ENCODE peak calls at places on chromosomes 3 and 15, in eight cellular contexts. One of them, this sample, is unnamed.

GRCh38 chr15:70643783-70644125 is 119.6 kb downstream of the UACA start:
- DNase-seq in transverse colon: no peak
- DNase-seq in skeletal muscle cell: no peak
- DNase-seq in HTR-8/SVneo: peak; percentile 65
- DNase-seq in HT1080: peak; percentile 54
- DNase-seq in T-helper 17 cell: no peak
- DNase-seq in naive thymus-derived CD8-positive, alpha-beta T cell: no peak
- DNase-seq in DMS79: no peak
- DNase-seq in this sample: no peak

GRCh38 chr15:78739996-78740903 is 71.0 kb downstream of the ADAMTS7 start:
- DNase-seq in transverse colon: peak; percentile 83
- DNase-seq in skeletal muscle cell: no peak
- DNase-seq in HTR-8/SVneo: no peak
- DNase-seq in HT1080: peak; percentile 66
- DNase-seq in T-helper 17 cell: no peak
- DNase-seq in naive thymus-derived CD8-positive, alpha-beta T cell: peak; percentile 71
- DNase-seq in DMS79: no peak
- DNase-seq in this sample: peak; percentile 37

GRCh38 chr15:52803543-52804306 is 13.6 kb upstream of the ONECUT1 start:
- DNase-seq in transverse colon: no peak
- DNase-seq in skeletal muscle cell: no peak
- DNase-seq in HTR-8/SVneo: no peak
- DNase-seq in HT1080: no peak
- DNase-seq in T-helper 17 cell: no peak
- DNase-seq in naive thymus-derived CD8-positive, alpha-beta T cell: no peak
- DNase-seq in DMS79: no peak
- DNase-seq in this sample: no peak

GRCh38 chr3:179260949-179261765 is 10.2 kb upstream of the KCNMB3 start:
- DNase-seq in transverse colon: peak; percentile 79
- DNase-seq in skeletal muscle cell: peak; percentile 17
- DNase-seq in HTR-8/SVneo: peak; percentile 83
- DNase-seq in HT1080: peak; percentile 33
- DNase-seq in T-helper 17 cell: peak; percentile 59
- DNase-seq in naive thymus-derived CD8-positive, alpha-beta T cell: peak; percentile 78
- DNase-seq in DMS79: peak; percentile 20
- DNase-seq in this sample: peak; percentile 52

GRCh38 chr3:112061152-112061551 is 25.0 kb upstream of the C3orf52 start:
- DNase-seq in transverse colon: no peak
- DNase-seq in skeletal muscle cell: no peak
- DNase-seq in HTR-8/SVneo: peak; percentile 30
- DNase-seq in HT1080: no peak
- DNase-seq in T-helper 17 cell: no peak
- DNase-seq in naive thymus-derived CD8-positive, alpha-beta T cell: no peak
- DNase-seq in DMS79: no peak
- DNase-seq in this sample: no peak

GRCh38 chr15:40436892-40437753 is 3.6 kb upstream of the BAHD1 start:
- DNase-seq in transverse colon: no peak
- DNase-seq in skeletal muscle cell: no peak
- DNase-seq in HTR-8/SVneo: no peak
- DNase-seq in HT1080: no peak
- DNase-seq in T-helper 17 cell: no peak
- DNase-seq in naive thymus-derived CD8-positive, alpha-beta T cell: no peak
- DNase-seq in DMS79: no peak
- DNase-seq in this sample: no peak

GRCh38 chr3:49616491-49616941 is 57.6 kb upstream of the APEH start:
- DNase-seq in transverse colon: no peak
- DNase-seq in skeletal muscle cell: peak; percentile 37
- DNase-seq in HTR-8/SVneo: no peak
- DNase-seq in HT1080: peak; percentile 29
- DNase-seq in T-helper 17 cell: no peak
- DNase-seq in naive thymus-derived CD8-positive, alpha-beta T cell: no peak
- DNase-seq in DMS79: no peak
- DNase-seq in this sample: no peak

GRCh38 chr3:43144811-43145490 is 39.1 kb upstream of the POMGNT2 start:
- DNase-seq in transverse colon: no peak
- DNase-seq in skeletal muscle cell: peak; percentile 60
- DNase-seq in HTR-8/SVneo: no peak
- DNase-seq in HT1080: peak; percentile 72
- DNase-seq in T-helper 17 cell: no peak
- DNase-seq in naive thymus-derived CD8-positive, alpha-beta T cell: no peak
- DNase-seq in DMS79: no peak
- DNase-seq in this sample: no peak

GRCh38 chr3:188272481-188273372 is 118.8 kb downstream of the LPP start:
- DNase-seq in transverse colon: no peak
- DNase-seq in skeletal muscle cell: no peak
- DNase-seq in HTR-8/SVneo: peak; percentile 54
- DNase-seq in HT1080: peak; percentile 92
- DNase-seq in T-helper 17 cell: no peak
- DNase-seq in naive thymus-derived CD8-positive, alpha-beta T cell: no peak
- DNase-seq in DMS79: no peak
- DNase-seq in this sample: no peak

GRCh38 chr3:128152419-128153155 is 694 bp upstream of the EEFSEC start:
- DNase-seq in transverse colon: no peak
- DNase-seq in skeletal muscle cell: no peak
- DNase-seq in HTR-8/SVneo: no peak
- DNase-seq in HT1080: peak; percentile 92
- DNase-seq in T-helper 17 cell: no peak
- DNase-seq in naive thymus-derived CD8-positive, alpha-beta T cell: no peak
- DNase-seq in DMS79: peak; percentile 51
- DNase-seq in this sample: no peak

GRCh38 chr3:72892081-72892763 is 4.4 kb downstream of the GXYLT2 start:
- DNase-seq in transverse colon: peak; percentile 27
- DNase-seq in skeletal muscle cell: peak; percentile 90
- DNase-seq in HTR-8/SVneo: no peak
- DNase-seq in HT1080: peak; percentile 74
- DNase-seq in T-helper 17 cell: no peak
- DNase-seq in naive thymus-derived CD8-positive, alpha-beta T cell: no peak
- DNase-seq in DMS79: no peak
- DNase-seq in this sample: no peak

GRCh38 chr15:40328176-40328575 is 4.7 kb downstream of the INAFM2 start:
- DNase-seq in transverse colon: no peak
- DNase-seq in skeletal muscle cell: no peak
- DNase-seq in HTR-8/SVneo: no peak
- DNase-seq in HT1080: no peak
- DNase-seq in T-helper 17 cell: no peak
- DNase-seq in naive thymus-derived CD8-positive, alpha-beta T cell: no peak
- DNase-seq in DMS79: no peak
- DNase-seq in this sample: no peak

GRCh38 chr15:41943543-41944312 is 28.6 kb downstream of the EHD4 start:
- DNase-seq in transverse colon: no peak
- DNase-seq in skeletal muscle cell: no peak
- DNase-seq in HTR-8/SVneo: no peak
- DNase-seq in HT1080: no peak
- DNase-seq in T-helper 17 cell: no peak
- DNase-seq in naive thymus-derived CD8-positive, alpha-beta T cell: no peak
- DNase-seq in DMS79: no peak
- DNase-seq in this sample: no peak

GRCh38 chr3:101995371-101996046 is 146.2 kb downstream of the NFKBIZ start:
- DNase-seq in transverse colon: no peak
- DNase-seq in skeletal muscle cell: peak; percentile 37
- DNase-seq in HTR-8/SVneo: peak; percentile 29
- DNase-seq in HT1080: peak; percentile 74
- DNase-seq in T-helper 17 cell: no peak
- DNase-seq in naive thymus-derived CD8-positive, alpha-beta T cell: no peak
- DNase-seq in DMS79: no peak
- DNase-seq in this sample: no peak

GRCh38 chr3:51242939-51243338 is 142.2 kb upstream of the MANF start:
- DNase-seq in transverse colon: no peak
- DNase-seq in skeletal muscle cell: no peak
- DNase-seq in HTR-8/SVneo: no peak
- DNase-seq in HT1080: no peak
- DNase-seq in T-helper 17 cell: no peak
- DNase-seq in naive thymus-derived CD8-positive, alpha-beta T cell: no peak
- DNase-seq in DMS79: no peak
- DNase-seq in this sample: no peak

GRCh38 chr3:119579366-119580147 is at the start of gene ADPRH:
- DNase-seq in transverse colon: peak; percentile 86
- DNase-seq in skeletal muscle cell: no peak
- DNase-seq in HTR-8/SVneo: peak; percentile 61
- DNase-seq in HT1080: no peak
- DNase-seq in T-helper 17 cell: peak; percentile 49
- DNase-seq in naive thymus-derived CD8-positive, alpha-beta T cell: no peak
- DNase-seq in DMS79: no peak
- DNase-seq in this sample: peak; percentile 27

GRCh38 chr3:188439080-188439479 is 285.1 kb downstream of the LPP start:
- DNase-seq in transverse colon: no peak
- DNase-seq in skeletal muscle cell: no peak
- DNase-seq in HTR-8/SVneo: no peak
- DNase-seq in HT1080: peak; percentile 43
- DNase-seq in T-helper 17 cell: no peak
- DNase-seq in naive thymus-derived CD8-positive, alpha-beta T cell: no peak
- DNase-seq in DMS79: no peak
- DNase-seq in this sample: no peak

GRCh38 chr3:12963184-12963868 is 109.9 kb downstream of the IQSEC1 start:
- DNase-seq in transverse colon: no peak
- DNase-seq in skeletal muscle cell: no peak
- DNase-seq in HTR-8/SVneo: no peak
- DNase-seq in HT1080: no peak
- DNase-seq in T-helper 17 cell: no peak
- DNase-seq in naive thymus-derived CD8-positive, alpha-beta T cell: no peak
- DNase-seq in DMS79: no peak
- DNase-seq in this sample: no peak

GRCh38 chr3:22308866-22309265 is 557.9 kb upstream of the ZNF385D start:
- DNase-seq in transverse colon: no peak
- DNase-seq in skeletal muscle cell: no peak
- DNase-seq in HTR-8/SVneo: no peak
- DNase-seq in HT1080: no peak
- DNase-seq in T-helper 17 cell: no peak
- DNase-seq in naive thymus-derived CD8-positive, alpha-beta T cell: no peak
- DNase-seq in DMS79: no peak
- DNase-seq in this sample: no peak

GRCh38 chr15:82532383-82532990 is 7.8 kb downstream of the RPS17 start:
- DNase-seq in transverse colon: no peak
- DNase-seq in skeletal muscle cell: no peak
- DNase-seq in HTR-8/SVneo: no peak
- DNase-seq in HT1080: no peak
- DNase-seq in T-helper 17 cell: no peak
- DNase-seq in naive thymus-derived CD8-positive, alpha-beta T cell: no peak
- DNase-seq in DMS79: no peak
- DNase-seq in this sample: no peak

GRCh38 chr3:140629351-140630137 is 48.3 kb upstream of the TRIM42 start:
- DNase-seq in transverse colon: no peak
- DNase-seq in skeletal muscle cell: peak; percentile 94
- DNase-seq in HTR-8/SVneo: peak; percentile 42
- DNase-seq in HT1080: peak; percentile 100
- DNase-seq in T-helper 17 cell: no peak
- DNase-seq in naive thymus-derived CD8-positive, alpha-beta T cell: no peak
- DNase-seq in DMS79: no peak
- DNase-seq in this sample: no peak

GRCh38 chr3:32313723-32314473 is 75.4 kb downstream of the CMTM8 start:
- DNase-seq in transverse colon: no peak
- DNase-seq in skeletal muscle cell: no peak
- DNase-seq in HTR-8/SVneo: peak; percentile 38
- DNase-seq in HT1080: peak; percentile 83
- DNase-seq in T-helper 17 cell: no peak
- DNase-seq in naive thymus-derived CD8-positive, alpha-beta T cell: no peak
- DNase-seq in DMS79: no peak
- DNase-seq in this sample: no peak

GRCh38 chr3:111311709-111312235 is 230.2 kb upstream of the CD96 start:
- DNase-seq in transverse colon: no peak
- DNase-seq in skeletal muscle cell: no peak
- DNase-seq in HTR-8/SVneo: no peak
- DNase-seq in HT1080: peak; percentile 47
- DNase-seq in T-helper 17 cell: no peak
- DNase-seq in naive thymus-derived CD8-positive, alpha-beta T cell: no peak
- DNase-seq in DMS79: no peak
- DNase-seq in this sample: no peak

GRCh38 chr3:89656388-89656787 is 549.0 kb downstream of the EPHA3 start:
- DNase-seq in transverse colon: no peak
- DNase-seq in skeletal muscle cell: no peak
- DNase-seq in HTR-8/SVneo: no peak
- DNase-seq in HT1080: no peak
- DNase-seq in T-helper 17 cell: no peak
- DNase-seq in naive thymus-derived CD8-positive, alpha-beta T cell: no peak
- DNase-seq in DMS79: no peak
- DNase-seq in this sample: no peak

GRCh38 chr3:149460123-149460522 is 14.4 kb upstream of the TM4SF4 start:
- DNase-seq in transverse colon: no peak
- DNase-seq in skeletal muscle cell: peak; percentile 23
- DNase-seq in HTR-8/SVneo: no peak
- DNase-seq in HT1080: no peak
- DNase-seq in T-helper 17 cell: no peak
- DNase-seq in naive thymus-derived CD8-positive, alpha-beta T cell: no peak
- DNase-seq in DMS79: no peak
- DNase-seq in this sample: no peak